ENCODE peak calls at places on chromosomes 5 and 9, in four cellular contexts. T, Q, X and R are unnamed samples.
A peak's percentile ranks its signal among the peaks of the same experiment; 100 is the strongest.

GRCh38 chr5:38948501-38948900 is 102.7 kb downstream of the OSMR start:
- DNase-seq in X (peak; percentile 83), T (no peak), Q (peak; percentile 65), R (peak; percentile 82)

GRCh38 chr5:84437673-84438315 is 53.1 kb upstream of the EDIL3 start:
- DNase-seq in T (no peak), Q (peak; percentile 91), X (peak; percentile 76), R (peak; percentile 68)

GRCh38 chr9:109969559-109970237 is 189.7 kb downstream of the PALM2AKAP2 start:
- DNase-seq in X (no peak), Q (peak; percentile 28), T (no peak), R (no peak)

GRCh38 chr9:114898741-114899140 is 31.6 kb downstream of the TNFSF8 start:
- DNase-seq in T (no peak), X (no peak), Q (no peak), R (no peak)

GRCh38 chr5:79285285-79285684 is 49.4 kb downstream of the JMY start:
- DNase-seq in X (no peak), Q (no peak), T (no peak), R (no peak)

GRCh38 chr9:113612828-113613227 is 149.3 kb downstream of the RGS3 start:
- DNase-seq in T (no peak), X (no peak), Q (no peak), R (no peak)

GRCh38 chr5:96331681-96332361 is 101.2 kb downstream of the PCSK1 start:
- DNase-seq in T (no peak), Q (no peak), X (no peak), R (no peak)

GRCh38 chr5:96584712-96585111 is 77.5 kb upstream of the CAST start:
- DNase-seq in Q (no peak), X (no peak), T (no peak), R (no peak)

GRCh38 chr5:157222506-157223230 is 42.0 kb downstream of the ITK start:
- DNase-seq in Q (peak; percentile 35), X (peak; percentile 84), T (no peak), R (peak; percentile 27)

GRCh38 chr9:95816716-95817115 is 58.8 kb upstream of the ERCC6L2 start:
- DNase-seq in X (peak; percentile 20), T (no peak), Q (no peak), R (no peak)

GRCh38 chr5:175195698-175196656 is 248.0 kb downstream of the DRD1 start:
- DNase-seq in X (peak; percentile 7), T (no peak), Q (peak; percentile 35), R (peak; percentile 3)

GRCh38 chr5:163459465-163459887 is 426 bp downstream of the NUDCD2 start:
- DNase-seq in X (no peak), Q (peak; percentile 23), T (no peak), R (no peak)

GRCh38 chr9:17782750-17783149 is 203.9 kb downstream of the SH3GL2 start:
- DNase-seq in X (no peak), T (no peak), Q (no peak), R (no peak)

GRCh38 chr5:55850839-55851674 is at the start of gene IL31RA:
- DNase-seq in Q (peak; percentile 92), T (no peak), X (peak; percentile 91), R (peak; percentile 79)

GRCh38 chr9:114184071-114184470 is 28.7 kb downstream of the COL27A1 start:
- DNase-seq in Q (peak; percentile 71), X (peak; percentile 60), T (no peak), R (no peak)

GRCh38 chr9:98785333-98785933 is 10.9 kb downstream of the ANKS6 start:
- DNase-seq in T (no peak), Q (no peak), X (no peak), R (no peak)

GRCh38 chr5:179207920-179208705 is 137.1 kb downstream of the ADAMTS2 start:
- DNase-seq in T (no peak), X (no peak), Q (no peak), R (no peak)

GRCh38 chr5:168382421-168382820 is 91.0 kb downstream of the WWC1 start:
- DNase-seq in Q (no peak), T (no peak), X (no peak), R (no peak)

GRCh38 chr9:72930828-72931227 is 22.0 kb downstream of the ALDH1A1 start:
- DNase-seq in T (no peak), X (no peak), Q (no peak), R (no peak)

GRCh38 chr9:15873573-15874177 is 320.8 kb downstream of the CCDC171 start:
- DNase-seq in X (peak; percentile 75), Q (peak; percentile 74), T (peak; percentile 28), R (peak; percentile 89)

GRCh38 chr9:77276799-77277198 is 99.5 kb downstream of the VPS13A start:
- DNase-seq in T (no peak), X (no peak), Q (no peak), R (no peak)

GRCh38 chr5:167488371-167488770 is 803.1 kb upstream of the WWC1 start:
- DNase-seq in Q (no peak), T (no peak), X (no peak), R (no peak)

GRCh38 chr9:126956929-126957686 is 42.5 kb downstream of the RALGPS1 start:
- DNase-seq in T (no peak), Q (peak; percentile 81), X (peak; percentile 77), R (peak; percentile 41)

GRCh38 chr9:24828687-24829086 is 283.0 kb upstream of the IZUMO3 start:
- DNase-seq in X (no peak), Q (no peak), T (no peak), R (no peak)

GRCh38 chr5:66616495-66617222 is 20.5 kb downstream of the MAST4 start:
- DNase-seq in Q (no peak), T (no peak), X (no peak), R (no peak)

GRCh38 chr9:115117999-115118470 is at the start of gene TNC:
- DNase-seq in X (peak; percentile 88), Q (peak; percentile 92), T (peak; percentile 57), R (peak; percentile 77)

GRCh38 chr5:35926389-35927051 is 11.9 kb downstream of the CAPSL start:
- DNase-seq in Q (peak; percentile 50), X (peak; percentile 59), T (peak; percentile 22), R (peak; percentile 81)

GRCh38 chr9:80866121-80866520 is 823.2 kb downstream of the TLE1 start:
- DNase-seq in Q (no peak), X (no peak), T (no peak), R (no peak)

GRCh38 chr9:3719286-3719685 is 193.5 kb upstream of the RFX3 start:
- DNase-seq in Q (no peak), T (no peak), X (no peak), R (no peak)

GRCh38 chr9:84862786-84863185 is 193.3 kb downstream of the NTRK2 start:
- DNase-seq in T (peak; percentile 94), Q (no peak), X (peak; percentile 81), R (peak; percentile 16)

GRCh38 chr9:113579270-113580040 is 115.9 kb downstream of the RGS3 start:
- DNase-seq in T (no peak), X (peak; percentile 50), Q (peak; percentile 60), R (peak; percentile 64)

GRCh38 chr5:50302815-50303490 is 138.1 kb downstream of the EMB start:
- DNase-seq in T (no peak), Q (peak; percentile 47), X (peak; percentile 51), R (no peak)
- H3K9me3 ChIP-seq in T (no peaks in the 10 kb centered on the region), Q (no peaks in the 10 kb centered on the region), X (no peaks in the 10 kb centered on the region), R (no peaks in the 10 kb centered on the region)

GRCh38 chr5:74030821-74031220 is 404.8 kb downstream of the ARHGEF28 start:
- DNase-seq in Q (no peak), T (no peak), X (no peak), R (no peak)
- H3K4me1 ChIP-seq in Q (no peaks in the 10 kb centered on the region), T (no peaks in the 10 kb centered on the region), X (peaks cover 14% of the 10 kb centered on the region), R (peaks cover 7% of the 10 kb centered on the region)

GRCh38 chr9:134723491-134723890 is 81.9 kb downstream of the COL5A1 start:
- DNase-seq in T (no peak), X (no peak), Q (no peak), R (no peak)

GRCh38 chr9:134725605-134725940 is 84.0 kb downstream of the COL5A1 start:
- DNase-seq in Q (peak; percentile 74), X (no peak), T (no peak), R (no peak)

GRCh38 chr9:134723037-134723436 is 81.4 kb downstream of the COL5A1 start:
- DNase-seq in Q (no peak), X (no peak), T (no peak), R (no peak)

GRCh38 chr9:134724912-134725604 is 83.5 kb downstream of the COL5A1 start:
- DNase-seq in T (no peak), Q (no peak), X (no peak), R (no peak)

GRCh38 chr9:134724231-134724911 is 82.8 kb downstream of the COL5A1 start:
- DNase-seq in Q (peak; percentile 55), X (peak; percentile 66), T (no peak), R (peak; percentile 16)
- H3K9ac ChIP-seq in Q (no peak overlapping the region), X (peak overlapping the region; percentile 21), T (peak overlapping the region; percentile 47), R (no peak overlapping the region)

GRCh38 chr9:26043431-26043830 is 365.2 kb upstream of the TUSC1 start:
- DNase-seq in T (no peak), X (no peak), Q (no peak), R (no peak)
- H3K9me3 ChIP-seq in T (no peaks in the 10 kb centered on the region), X (peaks cover 4% of the 10 kb centered on the region), Q (no peaks in the 10 kb centered on the region), R (peaks cover 24% of the 10 kb centered on the region)

GRCh38 chr5:81719743-81720142 is 31.2 kb downstream of the SSBP2 start:
- DNase-seq in X (no peak), Q (no peak), T (no peak), R (no peak)
- H3K4me1 ChIP-seq in X (peaks cover 26% of the 10 kb centered on the region), Q (peaks cover 9% of the 10 kb centered on the region), T (no peaks in the 10 kb centered on the region), R (peaks cover 38% of the 10 kb centered on the region)

GRCh38 chr5:142110046-142110531 is 1.5 kb downstream of the NDFIP1 start:
- DNase-seq in T (no peak), Q (peak; percentile 59), X (peak; percentile 67), R (peak; percentile 77)
- H3K9ac ChIP-seq in T (peak overlapping the region; percentile 67), Q (peak overlapping the region; percentile 76), X (peak overlapping the region; percentile 96), R (peak overlapping the region; percentile 96)

GRCh38 chr5:141260458-141261237 is 15.5 kb downstream of the PCDHB15 start:
- DNase-seq in T (no peak), Q (peak; percentile 2), X (peak; percentile 27), R (peak; percentile 7)

GRCh38 chr5:141258948-141259347 is 13.8 kb downstream of the PCDHB15 start:
- DNase-seq in X (no peak), Q (no peak), T (no peak), R (no peak)

GRCh38 chr5:141261238-141261546 is 16.0 kb downstream of the PCDHB15 start:
- DNase-seq in Q (no peak), X (no peak), T (no peak), R (no peak)

DNA sequence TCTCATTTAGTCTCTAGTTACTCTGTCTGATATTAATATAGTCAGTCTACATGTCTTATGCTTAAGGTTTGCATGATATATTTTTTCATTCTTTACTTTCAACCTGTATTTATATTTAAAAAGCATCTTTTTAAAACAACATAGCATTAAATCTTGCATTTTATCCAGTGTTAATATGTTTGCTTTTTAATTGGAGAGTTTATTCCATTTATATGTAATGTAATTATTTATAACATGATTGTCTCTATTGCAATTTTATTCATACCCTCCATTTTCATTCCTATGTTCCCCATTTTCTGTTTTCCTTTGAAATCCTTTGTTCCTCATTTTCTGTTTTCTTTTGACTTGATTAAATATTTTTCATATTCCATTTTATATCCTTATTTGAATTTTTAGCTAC is 13.3 kb downstream of the PCDHB15 start:
- DNase-seq in Q (no peak), X (no peak), T (no peak), R (no peak)
- H3K9me3 ChIP-seq in Q (peaks cover 40% of the 10 kb centered on the region), X (peaks cover 26% of the 10 kb centered on the region), T (peaks cover 96% of the 10 kb centered on the region), R (peaks cover 100% of the 10 kb centered on the region)